ENCODE peak calls at places on chromosome 11, in nine cellular contexts. L is thoracic aorta; V is AG09319; Y is CD8-positive, alpha-beta T cell; I is GM12892; E is GOT3; T is RWPE1; B is OCI-M1; G is adrenal gland. P is an unnamed sample.

GRCh38 chr11:71425409-71425808 is 22.8 kb downstream of the DHCR7 start:
- DNase-seq in L (no peak), V (no peak), Y (no peak), I (no peak), E (no peak), T (no peak), B (no peak), G (no peak), P (no peak)

GRCh38 chr11:79156031-79156430 is 284.8 kb downstream of the TENM4 start:
- DNase-seq in L (no peak), V (no peak), Y (no peak), I (no peak), E (no peak), T (peak), B (no peak), G (no peak), P (no peak)

GRCh38 chr11:72684236-72684912 is 10.2 kb upstream of the PDE2A start:
- DNase-seq in L (peak), V (no peak), Y (peak), I (peak), E (no peak), T (peak), B (peak), G (peak), P (peak)

GRCh38 chr11:1333091-1333772 is 23.8 kb upstream of the TOLLIP start:
- DNase-seq in L (no peak), V (no peak), Y (peak), I (no peak), E (no peak), T (no peak), B (no peak), G (no peak), P (no peak)

GRCh38 chr11:70668204-70669202 is 270.2 kb downstream of the CTTN start:
- DNase-seq in L (no peak), V (no peak), Y (no peak), I (no peak), E (no peak), T (peak), B (no peak), G (no peak), P (no peak)

GRCh38 chr11:67468509-67468834 is 579 bp downstream of the TMEM134 start:
- DNase-seq in L (no peak), V (no peak), Y (peak), I (no peak), E (no peak), T (no peak), B (no peak), G (no peak), P (no peak)

GRCh38 chr11:106858200-106858599 is 160.1 kb downstream of the GUCY1A2 start:
- DNase-seq in L (no peak), V (no peak), Y (no peak), I (no peak), E (no peak), T (no peak), B (no peak), G (no peak), P (no peak)

GRCh38 chr11:69136471-69136870 is 19.3 kb upstream of the SMIM38 start:
- DNase-seq in L (no peak), V (no peak), Y (no peak), I (no peak), E (no peak), T (no peak), B (no peak), G (no peak), P (no peak)

GRCh38 chr11:22624742-22625447 is 728 bp downstream of the FANCF start:
- DNase-seq in L (no peak), V (peak), Y (no peak), I (peak), E (no peak), T (peak), B (peak), G (peak), P (peak)

GRCh38 chr11:114134870-114135269 is 75.4 kb downstream of the ZBTB16 start:
- DNase-seq in L (no peak), V (no peak), Y (no peak), I (no peak), E (no peak), T (peak), B (peak), G (no peak), P (no peak)

GRCh38 chr11:75499423-75500305 is 26.1 kb downstream of the GDPD5 start:
- DNase-seq in L (no peak), V (peak), Y (no peak), I (no peak), E (peak), T (peak), B (no peak), G (peak), P (no peak)

GRCh38 chr11:36258730-36259360 is 30.4 kb downstream of the COMMD9 start:
- DNase-seq in L (no peak), V (peak), Y (no peak), I (no peak), E (no peak), T (peak), B (peak), G (peak), P (peak)

GRCh38 chr11:96187779-96188624 is 155.0 kb downstream of the MAML2 start:
- DNase-seq in L (peak), V (peak), Y (no peak), I (no peak), E (no peak), T (peak), B (no peak), G (peak), P (no peak)

GRCh38 chr11:5204787-5205186 is 4.3 kb upstream of the OR51V1 start:
- DNase-seq in L (no peak), V (peak), Y (no peak), I (no peak), E (no peak), T (peak), B (peak), G (no peak), P (no peak)

GRCh38 chr11:65206901-65207300 is 25.2 kb downstream of the CAPN1 start:
- DNase-seq in L (no peak), V (no peak), Y (no peak), I (no peak), E (no peak), T (no peak), B (no peak), G (no peak), P (no peak)

GRCh38 chr11:111723595-111723994 is 42.6 kb downstream of the PPP2R1B start:
- DNase-seq in L (no peak), V (no peak), Y (no peak), I (no peak), E (no peak), T (no peak), B (no peak), G (no peak), P (no peak)

GRCh38 chr11:116697639-116698038 is 75.1 kb downstream of the BUD13 start:
- DNase-seq in L (no peak), V (no peak), Y (peak), I (no peak), E (no peak), T (no peak), B (no peak), G (no peak), P (no peak)

GRCh38 chr11:57647368-57647767 is 2.3 kb downstream of the YPEL4 start:
- DNase-seq in L (no peak), V (no peak), Y (no peak), I (no peak), E (no peak), T (no peak), B (no peak), G (no peak), P (no peak)